ENCODE peak calls at places on chromosome 1, in ten cellular contexts. One of them, this sample, is unnamed.

GRCh38 chr1:216502528-216503162 is 79.4 kb upstream of the USH2A start:
- DNase-seq in RPMI7951: no peak
- DNase-seq in stimulated activated CD8-positive, alpha-beta memory T cell treated with anti-CD3 and anti-CD28 coated beads, Interleukin-4, amount 100 ng/mL, for 24 hours: no peak
- DNase-seq in activated CD4-positive, alpha-beta memory T cell treated with anti-CD3 and anti-CD28 coated beads for 36 hours: no peak
- DNase-seq in NCI-H2081: peak
- DNase-seq in germinal center: no peak
- DNase-seq in breast epithelium: no peak
- DNase-seq in WTC11: peak
- DNase-seq in Kasumi-1: no peak
- DNase-seq in activated T-cell treated with anti-CD3 and anti-CD28 coated beads for 1 hour: no peak
- DNase-seq in this sample: no peak

GRCh38 chr1:68470388-68470970 is 20.7 kb upstream of the RPE65 start:
- DNase-seq in activated CD4-positive, alpha-beta memory T cell treated with anti-CD3 and anti-CD28 coated beads for 36 hours: no peak
- DNase-seq in NCI-H2081: no peak
- DNase-seq in RPMI7951: peak
- DNase-seq in stimulated activated CD8-positive, alpha-beta memory T cell treated with anti-CD3 and anti-CD28 coated beads, Interleukin-4, amount 100 ng/mL, for 24 hours: no peak
- DNase-seq in germinal center: no peak
- DNase-seq in WTC11: no peak
- DNase-seq in breast epithelium: no peak
- DNase-seq in Kasumi-1: peak
- DNase-seq in activated T-cell treated with anti-CD3 and anti-CD28 coated beads for 1 hour: no peak
- DNase-seq in this sample: no peak

GRCh38 chr1:3314561-3315271 is 139.7 kb upstream of the ARHGEF16 start:
- DNase-seq in activated T-cell treated with anti-CD3 and anti-CD28 coated beads for 1 hour: no peak
- DNase-seq in activated CD4-positive, alpha-beta memory T cell treated with anti-CD3 and anti-CD28 coated beads for 36 hours: no peak
- DNase-seq in RPMI7951: peak
- DNase-seq in breast epithelium: no peak
- DNase-seq in NCI-H2081: no peak
- DNase-seq in WTC11: no peak
- DNase-seq in stimulated activated CD8-positive, alpha-beta memory T cell treated with anti-CD3 and anti-CD28 coated beads, Interleukin-4, amount 100 ng/mL, for 24 hours: no peak
- DNase-seq in germinal center: no peak
- DNase-seq in Kasumi-1: no peak
- DNase-seq in this sample: no peak

GRCh38 chr1:25879675-25880074 is 4.2 kb upstream of the PAQR7 start:
- DNase-seq in activated T-cell treated with anti-CD3 and anti-CD28 coated beads for 1 hour: no peak
- DNase-seq in germinal center: no peak
- DNase-seq in RPMI7951: no peak
- DNase-seq in WTC11: no peak
- DNase-seq in activated CD4-positive, alpha-beta memory T cell treated with anti-CD3 and anti-CD28 coated beads for 36 hours: no peak
- DNase-seq in NCI-H2081: no peak
- DNase-seq in breast epithelium: no peak
- DNase-seq in stimulated activated CD8-positive, alpha-beta memory T cell treated with anti-CD3 and anti-CD28 coated beads, Interleukin-4, amount 100 ng/mL, for 24 hours: no peak
- DNase-seq in Kasumi-1: no peak
- DNase-seq in this sample: no peak

GRCh38 chr1:234600418-234601216 is 9.4 kb downstream of the IRF2BP2 start:
- DNase-seq in WTC11: no peak
- DNase-seq in activated T-cell treated with anti-CD3 and anti-CD28 coated beads for 1 hour: no peak
- DNase-seq in germinal center: no peak
- DNase-seq in Kasumi-1: no peak
- DNase-seq in NCI-H2081: peak
- DNase-seq in stimulated activated CD8-positive, alpha-beta memory T cell treated with anti-CD3 and anti-CD28 coated beads, Interleukin-4, amount 100 ng/mL, for 24 hours: no peak
- DNase-seq in activated CD4-positive, alpha-beta memory T cell treated with anti-CD3 and anti-CD28 coated beads for 36 hours: no peak
- DNase-seq in breast epithelium: no peak
- DNase-seq in RPMI7951: no peak
- DNase-seq in this sample: no peak

GRCh38 chr1:51147394-51147793 is 45.4 kb downstream of the C1orf185 start:
- DNase-seq in breast epithelium: no peak
- DNase-seq in RPMI7951: no peak
- DNase-seq in NCI-H2081: no peak
- DNase-seq in activated T-cell treated with anti-CD3 and anti-CD28 coated beads for 1 hour: no peak
- DNase-seq in germinal center: no peak
- DNase-seq in activated CD4-positive, alpha-beta memory T cell treated with anti-CD3 and anti-CD28 coated beads for 36 hours: no peak
- DNase-seq in stimulated activated CD8-positive, alpha-beta memory T cell treated with anti-CD3 and anti-CD28 coated beads, Interleukin-4, amount 100 ng/mL, for 24 hours: no peak
- DNase-seq in Kasumi-1: no peak
- DNase-seq in WTC11: no peak
- DNase-seq in this sample: no peak

GRCh38 chr1:43719063-43719462 is 11.7 kb downstream of the ST3GAL3 start:
- DNase-seq in stimulated activated CD8-positive, alpha-beta memory T cell treated with anti-CD3 and anti-CD28 coated beads, Interleukin-4, amount 100 ng/mL, for 24 hours: no peak
- DNase-seq in germinal center: no peak
- DNase-seq in breast epithelium: no peak
- DNase-seq in activated CD4-positive, alpha-beta memory T cell treated with anti-CD3 and anti-CD28 coated beads for 36 hours: no peak
- DNase-seq in RPMI7951: no peak
- DNase-seq in activated T-cell treated with anti-CD3 and anti-CD28 coated beads for 1 hour: no peak
- DNase-seq in NCI-H2081: no peak
- DNase-seq in WTC11: no peak
- DNase-seq in Kasumi-1: no peak
- DNase-seq in this sample: no peak

GRCh38 chr1:85282424-85282823 is 6.0 kb upstream of the BCL10 start:
- DNase-seq in stimulated activated CD8-positive, alpha-beta memory T cell treated with anti-CD3 and anti-CD28 coated beads, Interleukin-4, amount 100 ng/mL, for 24 hours: no peak
- DNase-seq in Kasumi-1: no peak
- DNase-seq in germinal center: no peak
- DNase-seq in NCI-H2081: no peak
- DNase-seq in breast epithelium: no peak
- DNase-seq in activated CD4-positive, alpha-beta memory T cell treated with anti-CD3 and anti-CD28 coated beads for 36 hours: no peak
- DNase-seq in activated T-cell treated with anti-CD3 and anti-CD28 coated beads for 1 hour: no peak
- DNase-seq in WTC11: peak
- DNase-seq in RPMI7951: no peak
- DNase-seq in this sample: no peak

GRCh38 chr1:145736191-145736590 is 16.9 kb downstream of the CD160 start:
- DNase-seq in RPMI7951: no peak
- DNase-seq in NCI-H2081: no peak
- DNase-seq in stimulated activated CD8-positive, alpha-beta memory T cell treated with anti-CD3 and anti-CD28 coated beads, Interleukin-4, amount 100 ng/mL, for 24 hours: no peak
- DNase-seq in WTC11: no peak
- DNase-seq in breast epithelium: no peak
- DNase-seq in germinal center: no peak
- DNase-seq in Kasumi-1: no peak
- DNase-seq in activated CD4-positive, alpha-beta memory T cell treated with anti-CD3 and anti-CD28 coated beads for 36 hours: no peak
- DNase-seq in activated T-cell treated with anti-CD3 and anti-CD28 coated beads for 1 hour: no peak
- DNase-seq in this sample: no peak

GRCh38 chr1:197464039-197464438 is 196.0 kb downstream of the CRB1 start:
- DNase-seq in NCI-H2081: peak
- DNase-seq in breast epithelium: no peak
- DNase-seq in germinal center: no peak
- DNase-seq in activated T-cell treated with anti-CD3 and anti-CD28 coated beads for 1 hour: no peak
- DNase-seq in Kasumi-1: no peak
- DNase-seq in stimulated activated CD8-positive, alpha-beta memory T cell treated with anti-CD3 and anti-CD28 coated beads, Interleukin-4, amount 100 ng/mL, for 24 hours: no peak
- DNase-seq in RPMI7951: no peak
- DNase-seq in activated CD4-positive, alpha-beta memory T cell treated with anti-CD3 and anti-CD28 coated beads for 36 hours: no peak
- DNase-seq in WTC11: no peak
- DNase-seq in this sample: no peak

GRCh38 chr1:185636848-185637247 is 97.3 kb upstream of the HMCN1 start:
- DNase-seq in WTC11: no peak
- DNase-seq in germinal center: no peak
- DNase-seq in activated T-cell treated with anti-CD3 and anti-CD28 coated beads for 1 hour: no peak
- DNase-seq in Kasumi-1: no peak
- DNase-seq in NCI-H2081: no peak
- DNase-seq in activated CD4-positive, alpha-beta memory T cell treated with anti-CD3 and anti-CD28 coated beads for 36 hours: peak
- DNase-seq in RPMI7951: no peak
- DNase-seq in stimulated activated CD8-positive, alpha-beta memory T cell treated with anti-CD3 and anti-CD28 coated beads, Interleukin-4, amount 100 ng/mL, for 24 hours: no peak
- DNase-seq in breast epithelium: no peak
- DNase-seq in this sample: no peak

GRCh38 chr1:155250633-155251449 is 4.4 kb downstream of the ENTREP3 start:
- DNase-seq in RPMI7951: peak
- DNase-seq in activated T-cell treated with anti-CD3 and anti-CD28 coated beads for 1 hour: peak
- DNase-seq in activated CD4-positive, alpha-beta memory T cell treated with anti-CD3 and anti-CD28 coated beads for 36 hours: peak
- DNase-seq in Kasumi-1: peak
- DNase-seq in breast epithelium: peak
- DNase-seq in germinal center: peak
- DNase-seq in NCI-H2081: peak
- DNase-seq in WTC11: peak
- DNase-seq in stimulated activated CD8-positive, alpha-beta memory T cell treated with anti-CD3 and anti-CD28 coated beads, Interleukin-4, amount 100 ng/mL, for 24 hours: peak
- DNase-seq in this sample: peak